ENCODE peak calls at places on chromosome X, in six cellular contexts. K is colonic mucosa, G is A172, T is HFF-Myc, B is hippocampal formation, A is WTC11. Z is an unnamed sample.

GRCh38 chrX:16855363-16856075 is 14.6 kb downstream of the RBBP7 start:
- DNase-seq in K (no peak), G (no peak), T (no peak), B (no peak), A (no peak), Z (no peak)

GRCh38 chrX:40414335-40414734 is 166.4 kb upstream of the ATP6AP2 start:
- DNase-seq in K (no peak), G (no peak), T (no peak), B (no peak), A (no peak), Z (no peak)

GRCh38 chrX:13685126-13685763 is 3.7 kb upstream of the RAB9A start:
- DNase-seq in K (no peak), G (peak; percentile 52), T (no peak), B (no peak), A (no peak), Z (no peak)

GRCh38 chrX:43815209-43815608 is 67.0 kb downstream of the MAOB start:
- DNase-seq in K (no peak), G (no peak), T (no peak), B (no peak), A (no peak), Z (no peak)

GRCh38 chrX:65451663-65452062 is 82.9 kb downstream of the LAS1L start:
- DNase-seq in K (peak; percentile 26), G (peak; percentile 4), T (no peak), B (no peak), A (no peak), Z (no peak)

GRCh38 chrX:42129541-42129940 is 206.2 kb upstream of the CASK start:
- DNase-seq in K (no peak), G (no peak), T (no peak), B (no peak), A (no peak), Z (no peak)

GRCh38 chrX:40406330-40406859 is 174.4 kb upstream of the ATP6AP2 start:
- DNase-seq in K (no peak), G (no peak), T (no peak), B (no peak), A (no peak), Z (no peak)

GRCh38 chrX:154714925-154715324 is 36.0 kb downstream of the GAB3 start:
- DNase-seq in K (peak; percentile 52), G (peak; percentile 54), T (no peak), B (peak; percentile 26), A (peak; percentile 36), Z (no peak)

GRCh38 chrX:130896816-130897508 is 6.0 kb downstream of the ENOX2 start:
- DNase-seq in K (no peak), G (no peak), T (no peak), B (no peak), A (no peak), Z (no peak)

GRCh38 chrX:71222929-71223328 is at the start of gene GJB1:
- DNase-seq in K (no peak), G (no peak), T (no peak), B (peak; percentile 71), A (no peak), Z (no peak)

GRCh38 chrX:2933125-2933900 is 4.2 kb upstream of the ARSD start:
- DNase-seq in K (peak; percentile 40), G (no peak), T (no peak), B (no peak), A (no peak), Z (no peak)

GRCh38 chrX:46165411-46165810 is 379.8 kb downstream of the ZNF674 start:
- DNase-seq in K (no peak), G (peak; percentile 48), T (no peak), B (no peak), A (no peak), Z (no peak)

GRCh38 chrX:137081239-137081638 is 47.4 kb upstream of the GPR101 start:
- DNase-seq in K (no peak), G (no peak), T (no peak), B (no peak), A (no peak), Z (no peak)

GRCh38 chrX:13001961-13002671 is 27.2 kb downstream of the TMSB4X start:
- DNase-seq in K (no peak), G (no peak), T (no peak), B (no peak), A (no peak), Z (no peak)

GRCh38 chrX:30246769-30247489 is at the start of gene MAGEB1:
- DNase-seq in K (no peak), G (no peak), T (no peak), B (no peak), A (peak; percentile 62), Z (no peak)

GRCh38 chrX:152895724-152896420 is 2.0 kb upstream of the ZNF185 start:
- DNase-seq in K (peak; percentile 72), G (peak; percentile 19), T (no peak), B (no peak), A (no peak), Z (no peak)

GRCh38 chrX:34875204-34875603 is 67.4 kb upstream of the FAM47B start:
- DNase-seq in K (no peak), G (peak; percentile 18), T (peak; percentile 6), B (no peak), A (no peak), Z (no peak)

GRCh38 chrX:26631385-26631784 is 415.4 kb downstream of the MAGEB5 start:
- DNase-seq in K (no peak), G (no peak), T (no peak), B (no peak), A (no peak), Z (no peak)

GRCh38 chrX:724256-724655 is 93.7 kb downstream of the SHOX start:
- DNase-seq in K (no peak), G (no peak), T (no peak), B (no peak), A (no peak), Z (no peak)

GRCh38 chrX:12971282-12972003 is 3.5 kb upstream of the TMSB4X start:
- DNase-seq in K (no peak), G (no peak), T (no peak), B (no peak), A (no peak), Z (no peak)

GRCh38 chrX:153642655-153643430 is 4.2 kb upstream of the DUSP9 start:
- DNase-seq in K (no peak), G (no peak), T (no peak), B (no peak), A (no peak), Z (no peak)

Z was measured in NCI-H1417 treated with DMSO at 0.1 percent for 48 hours.